ENCODE peak calls at places on chromosomes 11 and 22, in seven cellular contexts. D, O, I, B, R, S and L are unnamed samples.

GRCh38 chr22:35949243-35949642 is 79.4 kb downstream of the RBFOX2 start:
- DNase-seq in I (no peak), S (no peak), B (no peak), R (no peak), O (no peak), D (no peak), L (no peak)

GRCh38 chr11:110000045-110000502 is 93.1 kb upstream of the ZC3H12C start:
- DNase-seq in D (no peak), I (peak; percentile 96), O (no peak), B (no peak), S (peak; percentile 54), R (no peak), L (no peak)

GRCh38 chr11:19660076-19660475 is 52.6 kb upstream of the NAV2 start:
- DNase-seq in B (no peak), R (peak; percentile 38), D (no peak), I (peak; percentile 79), S (peak; percentile 89), O (no peak), L (no peak)

GRCh38 chr11:44777537-44778199 is 50.9 kb downstream of the TSPAN18 start:
- DNase-seq in R (no peak), S (no peak), I (no peak), B (peak; percentile 40), D (no peak), O (peak; percentile 12), L (no peak)

GRCh38 chr11:66641834-66642233 is 3.3 kb downstream of the RBM4 start:
- DNase-seq in S (no peak), O (no peak), I (no peak), R (no peak), B (no peak), D (no peak), L (no peak)

GRCh38 chr22:40396882-40397281 is 26.5 kb downstream of the SGSM3 start:
- DNase-seq in O (no peak), B (no peak), D (no peak), I (peak; percentile 80), R (peak; percentile 67), S (peak; percentile 69), L (no peak)

GRCh38 chr22:50314455-50315288 is 7.2 kb upstream of the PLXNB2 start:
- DNase-seq in O (peak; percentile 32), D (peak; percentile 87), I (no peak), S (no peak), B (no peak), R (peak; percentile 19), L (peak; percentile 21)

GRCh38 chr11:45414082-45414481 is 127.9 kb upstream of the SYT13 start:
- DNase-seq in R (no peak), I (no peak), B (no peak), S (no peak), O (no peak), D (no peak), L (no peak)

GRCh38 chr11:105144887-105145286 is 5.3 kb upstream of the CARD18 start:
- DNase-seq in O (no peak), B (no peak), S (peak; percentile 15), R (no peak), I (peak; percentile 76), D (no peak), L (no peak)

GRCh38 chr22:45164217-45165123 is 745 bp downstream of the NUP50 start:
- DNase-seq in O (no peak), B (no peak), R (peak; percentile 41), S (peak; percentile 25), D (no peak), I (no peak), L (peak; percentile 64)

GRCh38 chr11:17649696-17650600 is 69.4 kb upstream of the MYOD1 start:
- DNase-seq in D (no peak), O (no peak), I (peak; percentile 30), S (peak; percentile 32), R (no peak), B (no peak), L (no peak)

GRCh38 chr11:13205446-13205845 is 72.1 kb upstream of the BMAL1 start:
- DNase-seq in O (no peak), R (no peak), D (no peak), S (no peak), I (no peak), B (no peak), L (no peak)

GRCh38 chr11:125942771-125943428 is 2.9 kb upstream of the VSIG10L2 start:
- DNase-seq in I (no peak), O (peak; percentile 27), R (no peak), B (peak; percentile 64), D (no peak), S (no peak), L (no peak)

GRCh38 chr11:125945011-125945796 is 640 bp upstream of the VSIG10L2 start:
- DNase-seq in D (no peak), B (peak; percentile 12), O (no peak), I (no peak), R (no peak), S (no peak), L (no peak)

GRCh38 chr11:125945797-125946520 is at the start of gene VSIG10L2:
- DNase-seq in I (no peak), B (peak; percentile 50), R (no peak), S (no peak), O (no peak), D (no peak), L (no peak)

GRCh38 chr11:125943661-125944349 is 2.0 kb upstream of the VSIG10L2 start:
- DNase-seq in R (no peak), O (no peak), I (no peak), S (no peak), B (peak; percentile 56), D (no peak), L (no peak)

GRCh38 chr11:125944350-125945010 is 1.4 kb upstream of the VSIG10L2 start:
- DNase-seq in D (no peak), S (no peak), B (peak; percentile 55), O (no peak), I (no peak), R (no peak), L (no peak)
- TF ChIP-seq CTCF in D (no peak), S (no peak), B (no peak), O (no peak), I (no peak), R (no peak), L (no peak)

GRCh38 chr11:73306977-73307322 is 1.1 kb upstream of the ARHGEF17 start:
- DNase-seq in O (no peak), D (no peak), S (no peak), R (no peak), I (no peak), B (no peak), L (no peak)

GRCh38 chr11:73308963-73309960 is 1.2 kb downstream of the ARHGEF17 start:
- DNase-seq in D (peak; percentile 99), S (peak; percentile 89), B (peak; percentile 98), O (peak; percentile 94), I (peak; percentile 97), R (peak; percentile 52), L (peak; percentile 51)

GRCh38 chr11:73307323-73308002 is 613 bp upstream of the ARHGEF17 start:
- DNase-seq in D (peak; percentile 99), R (peak; percentile 100), S (peak; percentile 98), I (peak; percentile 100), B (peak; percentile 98), O (peak; percentile 100), L (peak; percentile 98)

GRCh38 chr11:73308003-73308962 is at the start of gene ARHGEF17:
- DNase-seq in R (peak; percentile 91), O (peak; percentile 93), D (no peak), S (peak; percentile 72), B (peak; percentile 94), I (peak; percentile 88), L (peak; percentile 76)

GRCh38 chr11:73306069-73306468 is 2.0 kb upstream of the ARHGEF17 start:
- DNase-seq in S (no peak), B (no peak), D (no peak), I (no peak), O (no peak), R (no peak), L (no peak)
- TF ChIP-seq CTCF in S (no peak), B (no peak), D (no peak), I (peak; percentile 18), O (peak; percentile 35), R (peak; percentile 27), L (no peak)

GRCh38 chr11:68371176-68372041 is 59.0 kb downstream of the LRP5 start:
- DNase-seq in D (no peak), S (no peak), I (no peak), B (no peak), R (no peak), O (no peak), L (no peak)

GRCh38 chr11:68369756-68370155 is 57.4 kb downstream of the LRP5 start:
- DNase-seq in R (no peak), B (no peak), D (no peak), S (no peak), I (no peak), O (no peak), L (peak; percentile 0)

GRCh38 chr11:68370211-68371111 is 58.1 kb downstream of the LRP5 start:
- DNase-seq in D (no peak), R (peak; percentile 80), O (no peak), B (peak; percentile 89), I (no peak), S (no peak), L (no peak)

GRCh38 chr11:68367252-68367651 is 54.9 kb downstream of the LRP5 start:
- DNase-seq in O (no peak), B (no peak), S (no peak), R (no peak), I (no peak), D (no peak), L (peak; percentile 6)

DNA sequence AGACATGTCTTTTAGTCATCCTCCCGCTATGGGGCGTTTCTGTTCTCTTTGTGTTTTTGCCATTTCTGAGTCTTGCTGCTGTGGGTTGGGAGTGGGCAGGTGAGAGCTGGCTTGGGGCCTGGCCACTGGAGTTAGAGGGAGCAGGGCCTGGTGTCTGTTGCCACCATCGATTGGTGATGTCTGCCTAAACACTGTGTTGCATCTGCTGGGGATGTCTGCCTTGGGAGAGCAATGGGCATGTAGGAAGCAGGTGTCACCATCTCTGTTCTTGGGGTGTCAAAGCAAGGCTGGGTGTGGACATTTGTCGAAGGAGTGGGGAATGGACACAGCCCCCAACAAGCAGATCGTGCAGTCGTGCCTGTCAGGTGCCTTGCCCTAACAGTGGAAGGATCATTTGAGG is 56.8 kb downstream of the LRP5 start:
- DNase-seq in S (no peak), I (no peak), D (no peak), O (no peak), B (no peak), R (no peak), L (no peak)
- TF ChIP-seq CTCF in S (no peak), I (no peak), D (no peak), O (no peak), B (no peak), R (no peak), L (no peak)

GRCh38 chr11:102114032-102114431 is 3.8 kb downstream of the YAP1 start:
- DNase-seq in B (no peak), R (no peak), S (no peak), I (no peak), O (no peak), D (no peak), L (no peak)
- TF ChIP-seq CTCF in B (no peak), R (no peak), S (no peak), I (no peak), O (no peak), D (no peak), L (no peak)